ENCODE peak calls at places on chromosomes 3 and 15, in four cellular contexts. One of them, this sample, is unnamed.

GRCh38 chr3:39268554-39268910 is 11.3 kb downstream of the CX3CR1 start:
- DNase-seq in substantia nigra: no peak
- DNase-seq in HL-60: no peak
- DNase-seq in neural crest cell: no peak
- DNase-seq in this sample: no peak

GRCh38 chr15:92714071-92714456 is 58.5 kb upstream of the FAM174B start:
- DNase-seq in HL-60: no peak
- DNase-seq in neural crest cell: no peak
- DNase-seq in substantia nigra: no peak
- DNase-seq in this sample: no peak

GRCh38 chr3:189684317-189684716 is 53.1 kb downstream of the TP63 start:
- DNase-seq in HL-60: no peak
- DNase-seq in neural crest cell: no peak
- DNase-seq in substantia nigra: no peak
- DNase-seq in this sample: no peak

GRCh38 chr3:127682576-127682975 is 9.8 kb downstream of the ABTB1 start:
- DNase-seq in substantia nigra: no peak
- DNase-seq in neural crest cell: no peak
- DNase-seq in HL-60: no peak
- DNase-seq in this sample: no peak

GRCh38 chr15:99086327-99086667 is 18.6 kb upstream of the SYNM start:
- DNase-seq in substantia nigra: no peak
- DNase-seq in neural crest cell: no peak
- DNase-seq in HL-60: no peak
- DNase-seq in this sample: no peak

GRCh38 chr3:7029562-7029961 is 168.6 kb downstream of the GRM7 start:
- DNase-seq in neural crest cell: no peak
- DNase-seq in HL-60: no peak
- DNase-seq in substantia nigra: no peak
- DNase-seq in this sample: no peak

GRCh38 chr3:184289426-184289938 is 9.6 kb upstream of the PSMD2 start:
- DNase-seq in substantia nigra: no peak
- DNase-seq in HL-60: peak; percentile 65
- DNase-seq in neural crest cell: peak; percentile 56
- DNase-seq in this sample: peak; percentile 51

GRCh38 chr3:47780727-47781325 is 867 bp downstream of the SMARCC1 start:
- DNase-seq in neural crest cell: no peak
- DNase-seq in substantia nigra: no peak
- DNase-seq in HL-60: no peak
- DNase-seq in this sample: no peak

GRCh38 chr15:60678632-60679031 is 199.7 kb upstream of the ICE2 start:
- DNase-seq in HL-60: no peak
- DNase-seq in neural crest cell: no peak
- DNase-seq in substantia nigra: no peak
- DNase-seq in this sample: no peak

GRCh38 chr3:24046214-24046613 is 101.1 kb downstream of the NR1D2 start:
- DNase-seq in HL-60: no peak
- DNase-seq in substantia nigra: no peak
- DNase-seq in neural crest cell: no peak
- DNase-seq in this sample: no peak

GRCh38 chr3:120850326-120851295 is 57.4 kb upstream of the STXBP5L start:
- DNase-seq in HL-60: no peak
- DNase-seq in substantia nigra: no peak
- DNase-seq in neural crest cell: no peak
- DNase-seq in this sample: no peak

GRCh38 chr3:185733980-185734724 is 90.7 kb downstream of the IGF2BP2 start:
- DNase-seq in neural crest cell: peak; percentile 30
- DNase-seq in substantia nigra: no peak
- DNase-seq in HL-60: peak; percentile 49
- DNase-seq in this sample: no peak

GRCh38 chr3:9690451-9691450 is 12.9 kb upstream of the CPNE9 start:
- DNase-seq in HL-60: peak; percentile 15
- DNase-seq in substantia nigra: no peak
- DNase-seq in neural crest cell: no peak
- DNase-seq in this sample: no peak

GRCh38 chr3:183428140-183429023 is at the start of gene MCF2L2:
- DNase-seq in HL-60: peak; percentile 30
- DNase-seq in neural crest cell: peak; percentile 45
- DNase-seq in substantia nigra: peak; percentile 71
- DNase-seq in this sample: peak; percentile 42

This sample was measured in amygdala.